ENCODE peak calls at places on chromosomes 5 and 9, in five cellular contexts. R is non-pigmented ciliary epithelial cell, C is EL, E is D341Med, G is substantia nigra. M is an unnamed sample.

GRCh38 chr5:128844354-128844923 is 120.8 kb upstream of the SLC27A6 start:
- DNase-seq in G (no peak), R (no peak), E (no peak), C (peak), M (no peak)

GRCh38 chr5:122182491-122182921 is 53.2 kb downstream of the ZNF474 start:
- DNase-seq in R (peak), G (no peak), C (peak), E (peak), M (peak)

GRCh38 chr9:125759812-125760134 is 12.6 kb downstream of the PBX3 start:
- DNase-seq in E (no peak), C (peak), G (no peak), R (no peak), M (no peak)

GRCh38 chr5:54902817-54903473 is 82.4 kb downstream of the ESM1 start:
- DNase-seq in R (peak), E (no peak), G (no peak), C (no peak), M (no peak)

GRCh38 chr9:136403538-136403914 is 3.6 kb upstream of the SNAPC4 start:
- DNase-seq in E (no peak), C (no peak), G (no peak), R (no peak), M (peak)

GRCh38 chr9:30239875-30240274 is 2144.6 kb upstream of the ACO1 start:
- DNase-seq in E (no peak), C (no peak), R (no peak), G (no peak), M (no peak)

GRCh38 chr5:1524799-1525623 is 1.3 kb upstream of the LPCAT1 start:
- DNase-seq in R (no peak), C (no peak), E (peak), G (no peak), M (peak)

GRCh38 chr5:81420039-81420667 is 26.2 kb upstream of the ACOT12 start:
- DNase-seq in G (no peak), E (no peak), C (peak), R (peak), M (no peak)

GRCh38 chr9:35571113-35571512 is 33.9 kb upstream of the TESK1 start:
- DNase-seq in G (no peak), R (no peak), E (no peak), C (no peak), M (no peak)

GRCh38 chr9:115976726-115977125 is 176.9 kb upstream of the PAPPA start:
- DNase-seq in G (no peak), E (no peak), R (no peak), C (no peak), M (no peak)

GRCh38 chr9:132602207-132602606 is 19.8 kb downstream of the BARHL1 start:
- DNase-seq in C (no peak), E (no peak), G (no peak), R (no peak), M (no peak)

GRCh38 chr9:35517136-35517535 is 27.2 kb downstream of the RUSC2 start:
- DNase-seq in R (no peak), C (peak), E (no peak), G (no peak), M (no peak)

GRCh38 chr5:37685816-37686215 is 154.0 kb downstream of the GDNF start:
- DNase-seq in C (no peak), G (no peak), E (no peak), R (no peak), M (no peak)

GRCh38 chr9:133515615-133516255 is 9.0 kb downstream of the MYMK start:
- DNase-seq in C (no peak), R (no peak), E (no peak), G (no peak), M (peak)

GRCh38 chr5:78607864-78608263 is 40.7 kb downstream of the LHFPL2 start:
- DNase-seq in G (no peak), C (no peak), E (no peak), R (no peak), M (no peak)

GRCh38 chr9:35027871-35028270 is 38.3 kb downstream of the DNAJB5 start:
- DNase-seq in R (no peak), E (no peak), G (no peak), C (no peak), M (no peak)

GRCh38 chr9:126617003-126617739 is 3.4 kb downstream of the LMX1B start:
- DNase-seq in E (no peak), C (no peak), R (no peak), G (no peak), M (no peak)

GRCh38 chr5:160486573-160486972 is 64.9 kb downstream of the PTTG1 start:
- DNase-seq in E (no peak), G (no peak), R (no peak), C (no peak), M (no peak)

GRCh38 chr5:170338933-170339779 is 41.6 kb upstream of the LCP2 start:
- DNase-seq in E (no peak), G (no peak), R (no peak), C (no peak), M (no peak)

GRCh38 chr9:111916234-111916645 is 19.6 kb downstream of the UGCG start:
- DNase-seq in E (no peak), G (no peak), R (no peak), C (no peak), M (no peak)

GRCh38 chr5:86909461-86909881 is 291.7 kb downstream of the COX7C start:
- DNase-seq in R (no peak), G (no peak), E (no peak), C (peak), M (no peak)

GRCh38 chr5:177389368-177390169 is 5.3 kb downstream of the SLC34A1 start:
- DNase-seq in G (no peak), R (peak), C (peak), E (no peak), M (no peak)

GRCh38 chr9:126694206-126695081 is 80.7 kb downstream of the LMX1B start:
- DNase-seq in R (no peak), G (no peak), E (no peak), C (no peak), M (no peak)